ENCODE peak calls at places on chromosome 17, in seven cellular contexts. One of them, this sample, is unnamed.

GRCh38 chr17:61363601-61364462 is 35.8 kb upstream of the TBX2 start:
- DNase-seq in upper lobe of right lung: no peak
- DNase-seq in GM12865: no peak
- DNase-seq in ovary: no peak
- DNase-seq in HFFc6: no peak
- DNase-seq in AG09309: no peak
- DNase-seq in choroid plexus epithelial cell: no peak
- DNase-seq in this sample: no peak

GRCh38 chr17:47180337-47180736 is 8.8 kb downstream of the CDC27 start:
- DNase-seq in upper lobe of right lung: no peak
- DNase-seq in ovary: no peak
- DNase-seq in HFFc6: no peak
- DNase-seq in GM12865: no peak
- DNase-seq in choroid plexus epithelial cell: no peak
- DNase-seq in AG09309: no peak
- DNase-seq in this sample: no peak

GRCh38 chr17:7204828-7205461 is 14.7 kb downstream of the DLG4 start:
- DNase-seq in ovary: peak
- DNase-seq in upper lobe of right lung: peak
- DNase-seq in AG09309: no peak
- DNase-seq in GM12865: peak
- DNase-seq in choroid plexus epithelial cell: peak
- DNase-seq in HFFc6: no peak
- DNase-seq in this sample: peak

GRCh38 chr17:41184480-41184961 is at the start of gene KRTAP4-1:
- DNase-seq in ovary: no peak
- DNase-seq in HFFc6: no peak
- DNase-seq in upper lobe of right lung: no peak
- DNase-seq in GM12865: no peak
- DNase-seq in choroid plexus epithelial cell: no peak
- DNase-seq in AG09309: no peak
- DNase-seq in this sample: no peak

GRCh38 chr17:51921500-51921899 is 237.0 kb downstream of the CA10 start:
- DNase-seq in GM12865: no peak
- DNase-seq in AG09309: no peak
- DNase-seq in choroid plexus epithelial cell: no peak
- DNase-seq in HFFc6: no peak
- DNase-seq in upper lobe of right lung: no peak
- DNase-seq in ovary: no peak
- DNase-seq in this sample: no peak

GRCh38 chr17:80877095-80877828 is 114.4 kb upstream of the CHMP6 start:
- DNase-seq in GM12865: peak
- DNase-seq in choroid plexus epithelial cell: no peak
- DNase-seq in AG09309: no peak
- DNase-seq in HFFc6: no peak
- DNase-seq in upper lobe of right lung: no peak
- DNase-seq in ovary: no peak
- DNase-seq in this sample: peak

GRCh38 chr17:61412860-61413653 is 13.4 kb downstream of the TBX2 start:
- DNase-seq in GM12865: no peak
- DNase-seq in AG09309: no peak
- DNase-seq in choroid plexus epithelial cell: no peak
- DNase-seq in upper lobe of right lung: no peak
- DNase-seq in HFFc6: no peak
- DNase-seq in ovary: peak
- DNase-seq in this sample: peak

GRCh38 chr17:43608313-43608712 is 53.4 kb downstream of the MEOX1 start:
- DNase-seq in AG09309: no peak
- DNase-seq in HFFc6: peak
- DNase-seq in ovary: no peak
- DNase-seq in upper lobe of right lung: no peak
- DNase-seq in choroid plexus epithelial cell: peak
- DNase-seq in GM12865: peak
- DNase-seq in this sample: no peak

GRCh38 chr17:15652960-15653359 is 31.2 kb downstream of the TRIM16 start:
- DNase-seq in ovary: no peak
- DNase-seq in choroid plexus epithelial cell: no peak
- DNase-seq in upper lobe of right lung: no peak
- DNase-seq in HFFc6: no peak
- DNase-seq in AG09309: no peak
- DNase-seq in GM12865: no peak
- DNase-seq in this sample: no peak

GRCh38 chr17:76130473-76130872 is 10.6 kb downstream of the FOXJ1 start:
- DNase-seq in HFFc6: no peak
- DNase-seq in AG09309: no peak
- DNase-seq in upper lobe of right lung: no peak
- DNase-seq in choroid plexus epithelial cell: no peak
- DNase-seq in GM12865: no peak
- DNase-seq in ovary: no peak
- DNase-seq in this sample: no peak

GRCh38 chr17:27209316-27209715 is 84.6 kb upstream of the WSB1 start:
- DNase-seq in upper lobe of right lung: no peak
- DNase-seq in ovary: no peak
- DNase-seq in HFFc6: no peak
- DNase-seq in choroid plexus epithelial cell: no peak
- DNase-seq in GM12865: no peak
- DNase-seq in AG09309: no peak
- DNase-seq in this sample: no peak

DNA sequence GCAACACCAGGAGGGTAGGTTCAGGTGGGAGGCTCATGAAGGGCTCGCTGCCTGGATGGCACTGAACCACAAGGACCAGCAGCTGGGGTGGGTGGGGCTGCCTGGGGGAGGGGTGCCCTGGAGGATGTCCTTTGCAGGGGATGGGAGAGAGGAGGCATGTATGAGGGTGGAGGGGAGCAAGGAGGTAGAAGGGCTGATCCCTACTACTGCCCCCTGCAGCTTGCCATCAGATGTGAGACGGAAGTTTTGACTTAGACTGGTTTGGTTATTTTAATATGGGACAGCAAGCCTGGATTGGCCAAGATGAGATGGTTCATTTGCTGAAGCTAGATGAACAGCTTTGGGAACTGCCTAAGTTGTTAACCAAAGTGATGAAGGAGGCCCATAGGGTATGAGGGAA is 115.9 kb downstream of the SEC14L1 start:
- DNase-seq in choroid plexus epithelial cell: no peak
- DNase-seq in GM12865: no peak
- DNase-seq in AG09309: no peak
- DNase-seq in upper lobe of right lung: no peak
- DNase-seq in ovary: no peak
- DNase-seq in HFFc6: no peak
- DNase-seq in this sample: no peak
- TF ChIP-seq CTCF in choroid plexus epithelial cell: peak
- TF ChIP-seq CTCF in GM12865: peak
- TF ChIP-seq CTCF in AG09309: no peak
- TF ChIP-seq CTCF in upper lobe of right lung: no peak
- TF ChIP-seq CTCF in ovary: no peak
- TF ChIP-seq CTCF in HFFc6: peak
- TF ChIP-seq CTCF in this sample: no peak

GRCh38 chr17:73718362-73718761 is 74.1 kb upstream of the SDK2 start:
- DNase-seq in HFFc6: no peak
- DNase-seq in upper lobe of right lung: no peak
- DNase-seq in GM12865: no peak
- DNase-seq in ovary: no peak
- DNase-seq in choroid plexus epithelial cell: no peak
- DNase-seq in AG09309: no peak
- DNase-seq in this sample: no peak

GRCh38 chr17:73720187-73720834 is 76.1 kb upstream of the SDK2 start:
- DNase-seq in ovary: no peak
- DNase-seq in AG09309: no peak
- DNase-seq in upper lobe of right lung: no peak
- DNase-seq in HFFc6: no peak
- DNase-seq in GM12865: peak
- DNase-seq in choroid plexus epithelial cell: no peak
- DNase-seq in this sample: no peak

GRCh38 chr17:73718912-73719311 is 74.7 kb upstream of the SDK2 start:
- DNase-seq in GM12865: no peak
- DNase-seq in AG09309: no peak
- DNase-seq in upper lobe of right lung: no peak
- DNase-seq in HFFc6: no peak
- DNase-seq in ovary: no peak
- DNase-seq in choroid plexus epithelial cell: no peak
- DNase-seq in this sample: no peak

GRCh38 chr17:73717690-73718089 is 73.4 kb upstream of the SDK2 start:
- DNase-seq in choroid plexus epithelial cell: no peak
- DNase-seq in AG09309: no peak
- DNase-seq in upper lobe of right lung: no peak
- DNase-seq in ovary: no peak
- DNase-seq in HFFc6: no peak
- DNase-seq in GM12865: no peak
- DNase-seq in this sample: no peak

DNA sequence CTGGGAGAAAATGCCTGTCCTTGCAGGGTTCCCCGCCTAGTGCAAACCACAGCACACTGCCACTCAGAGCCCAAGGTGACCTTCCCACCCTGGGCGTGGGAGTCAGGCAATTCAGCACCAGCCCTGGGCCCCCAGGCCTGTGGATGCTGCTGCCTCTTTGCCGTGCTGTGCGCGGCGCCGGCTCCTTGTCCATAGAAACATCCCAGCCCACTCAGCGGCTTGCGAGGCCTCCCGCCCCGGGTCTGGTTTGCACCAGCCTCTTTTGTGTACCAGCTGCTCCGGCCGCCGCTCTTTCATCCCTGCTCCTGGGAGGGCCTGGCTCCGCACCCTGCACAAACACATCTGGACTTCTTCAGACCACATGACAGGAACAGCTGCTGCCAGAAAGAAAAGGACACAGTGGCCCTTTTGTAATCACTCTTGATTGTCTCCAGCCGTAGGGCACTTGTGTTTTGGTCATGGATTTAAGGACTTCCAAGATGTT is 75.4 kb upstream of the SDK2 start:
- DNase-seq in AG09309: no peak
- DNase-seq in HFFc6: no peak
- DNase-seq in choroid plexus epithelial cell: no peak
- DNase-seq in ovary: no peak
- DNase-seq in upper lobe of right lung: peak
- DNase-seq in GM12865: no peak
- DNase-seq in this sample: no peak
- TF ChIP-seq CTCF in AG09309: no peak
- TF ChIP-seq CTCF in HFFc6: no peak
- TF ChIP-seq CTCF in choroid plexus epithelial cell: no peak
- TF ChIP-seq CTCF in ovary: no peak
- TF ChIP-seq CTCF in upper lobe of right lung: no peak
- TF ChIP-seq CTCF in GM12865: no peak
- TF ChIP-seq CTCF in this sample: no peak

GRCh38 chr17:81904600-81905423 is 2.8 kb downstream of the NPB start:
- DNase-seq in HFFc6: no peak
- DNase-seq in AG09309: no peak
- DNase-seq in upper lobe of right lung: no peak
- DNase-seq in GM12865: no peak
- DNase-seq in choroid plexus epithelial cell: no peak
- DNase-seq in ovary: peak
- DNase-seq in this sample: no peak

GRCh38 chr17:81905993-81906392 is 4.0 kb downstream of the NPB start:
- DNase-seq in upper lobe of right lung: no peak
- DNase-seq in choroid plexus epithelial cell: no peak
- DNase-seq in ovary: peak
- DNase-seq in GM12865: no peak
- DNase-seq in HFFc6: no peak
- DNase-seq in AG09309: no peak
- DNase-seq in this sample: no peak

GRCh38 chr17:81905424-81905875 is 3.4 kb downstream of the NPB start:
- DNase-seq in ovary: no peak
- DNase-seq in upper lobe of right lung: no peak
- DNase-seq in choroid plexus epithelial cell: no peak
- DNase-seq in AG09309: no peak
- DNase-seq in GM12865: no peak
- DNase-seq in HFFc6: no peak
- DNase-seq in this sample: no peak

GRCh38 chr17:81907219-81908145 is 3.7 kb downstream of the PCYT2 start:
- DNase-seq in GM12865: no peak
- DNase-seq in upper lobe of right lung: no peak
- DNase-seq in ovary: peak
- DNase-seq in HFFc6: no peak
- DNase-seq in AG09309: no peak
- DNase-seq in choroid plexus epithelial cell: no peak
- DNase-seq in this sample: no peak

DNA sequence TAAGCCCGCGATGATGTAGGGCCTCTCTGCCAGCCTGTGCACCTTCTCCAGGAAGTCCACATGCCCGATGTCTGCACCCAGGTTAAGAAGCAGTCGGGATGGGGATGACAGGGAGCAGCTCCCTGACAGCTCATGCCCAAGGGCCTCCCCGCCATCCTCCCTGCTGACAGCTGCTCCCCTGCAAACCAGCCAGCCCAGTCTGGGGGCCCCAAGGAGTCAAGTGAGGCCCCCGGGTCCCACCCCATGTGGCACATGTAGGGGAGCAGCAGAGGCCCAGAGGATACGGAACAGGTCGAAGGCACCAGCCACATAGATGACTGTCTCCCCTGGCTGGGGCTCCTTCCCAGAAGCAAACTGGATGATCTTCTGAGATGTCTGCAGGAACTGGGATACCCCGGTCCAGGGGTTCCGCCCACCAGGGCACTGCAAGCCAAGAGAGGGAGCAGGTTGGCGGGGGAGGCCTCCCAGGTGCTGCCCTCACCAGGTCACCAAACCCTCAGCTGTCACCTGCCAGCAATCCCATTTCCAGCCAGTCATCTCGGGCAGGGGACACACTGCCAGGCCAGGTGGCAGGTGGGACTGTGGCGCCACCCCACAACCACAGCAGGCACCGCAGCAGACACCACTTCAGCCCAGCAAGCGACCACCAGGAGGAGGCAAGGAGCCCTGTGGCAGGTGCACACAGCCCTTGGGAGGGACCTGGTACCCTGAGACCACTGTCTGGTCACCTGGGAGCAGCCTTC is 4.6 kb downstream of the PCYT2 start:
- DNase-seq in HFFc6: no peak
- DNase-seq in AG09309: no peak
- DNase-seq in upper lobe of right lung: no peak
- DNase-seq in choroid plexus epithelial cell: no peak
- DNase-seq in ovary: no peak
- DNase-seq in GM12865: no peak
- DNase-seq in this sample: no peak
- TF ChIP-seq CTCF in HFFc6: peak
- TF ChIP-seq CTCF in AG09309: no peak
- TF ChIP-seq CTCF in upper lobe of right lung: no peak
- TF ChIP-seq CTCF in choroid plexus epithelial cell: peak
- TF ChIP-seq CTCF in ovary: no peak
- TF ChIP-seq CTCF in GM12865: no peak
- TF ChIP-seq CTCF in this sample: no peak

DNA sequence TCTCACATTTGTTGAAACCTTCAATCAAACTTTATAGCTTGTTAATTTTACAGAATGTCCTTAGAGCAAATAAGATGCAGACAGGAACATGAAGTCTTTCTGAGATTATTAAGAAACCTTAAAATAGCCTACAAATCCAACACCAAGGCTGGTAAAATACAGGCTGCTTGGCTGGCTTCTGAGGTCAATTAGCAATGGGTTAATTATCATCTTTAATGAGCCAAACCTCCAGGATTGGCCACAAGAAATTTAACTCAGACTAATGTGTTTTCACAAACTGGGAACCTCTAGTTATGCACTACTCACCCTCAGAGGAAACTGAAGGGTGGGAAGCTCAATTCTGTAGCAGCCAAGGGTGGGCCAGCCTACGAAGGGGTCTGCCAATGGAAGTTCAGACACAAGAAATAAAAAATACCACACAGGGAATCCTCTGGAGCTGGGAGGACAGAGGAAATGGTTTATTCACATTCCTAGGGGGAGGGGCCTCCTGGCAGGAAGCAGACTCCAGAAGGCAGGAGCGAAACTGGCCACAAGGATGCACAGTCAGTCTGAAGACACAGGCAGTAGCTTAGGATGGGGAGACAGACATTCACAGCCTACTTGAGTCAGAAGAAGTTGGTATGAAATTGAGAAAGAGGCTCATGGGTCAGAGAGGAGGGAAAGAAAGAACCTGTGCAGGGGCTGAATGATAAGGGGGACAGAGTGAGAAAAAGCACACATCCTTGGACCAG is 36.1 kb downstream of the HIC1 start:
- DNase-seq in choroid plexus epithelial cell: peak
- DNase-seq in HFFc6: peak
- DNase-seq in AG09309: peak
- DNase-seq in upper lobe of right lung: no peak
- DNase-seq in ovary: peak
- DNase-seq in GM12865: peak
- DNase-seq in this sample: no peak
- TF ChIP-seq CTCF in choroid plexus epithelial cell: peak
- TF ChIP-seq CTCF in HFFc6: peak
- TF ChIP-seq CTCF in AG09309: peak
- TF ChIP-seq CTCF in upper lobe of right lung: peak
- TF ChIP-seq CTCF in ovary: no peak
- TF ChIP-seq CTCF in GM12865: no peak
- TF ChIP-seq CTCF in this sample: no peak

This sample was measured in GM20000.